ENCODE peak calls at places on chromosomes 6 and 20, in seven cellular contexts. W is RWPE1, Q is ascending aorta, U is left ventricle myocardium inferior, K is Panc1, G is brain microvascular endothelial cell, N is keratinocyte. T is an unnamed sample.

GRCh38 chr6:13915566-13916229 is 9.1 kb upstream of the RNF182 start:
- DNase-seq in U (no peak), K (no peak), G (no peak), N (no peak), W (no peak), Q (no peak), T (no peak)

GRCh38 chr20:43963233-43963632 is 48.6 kb downstream of the TOX2 start:
- DNase-seq in G (peak; percentile 15), U (no peak), Q (no peak), N (no peak), W (no peak), K (no peak), T (no peak)

GRCh38 chr20:48571945-48572589 is 255.7 kb downstream of the PREX1 start:
- DNase-seq in Q (no peak), N (no peak), U (no peak), W (no peak), G (no peak), K (no peak), T (no peak)

GRCh38 chr20:48623176-48623905 is 204.5 kb downstream of the PREX1 start:
- DNase-seq in W (no peak), K (no peak), U (no peak), G (no peak), Q (no peak), N (no peak), T (no peak)

GRCh38 chr20:23679448-23680092 is 9.3 kb downstream of the CST4 start:
- DNase-seq in W (no peak), G (no peak), K (no peak), Q (no peak), U (no peak), N (no peak), T (no peak)

GRCh38 chr6:100381111-100381510 is 83.6 kb downstream of the SIM1 start:
- DNase-seq in U (no peak), Q (no peak), W (no peak), G (no peak), K (no peak), N (no peak), T (no peak)

GRCh38 chr6:33581186-33581585 is 1.1 kb upstream of the BAK1 start:
- DNase-seq in K (no peak), U (no peak), N (no peak), W (no peak), Q (no peak), G (no peak), T (no peak)

GRCh38 chr6:40302856-40303449 is 284.2 kb downstream of the LRFN2 start:
- DNase-seq in Q (no peak), U (no peak), N (no peak), K (no peak), W (no peak), G (no peak), T (no peak)

GRCh38 chr6:78810698-78811097 is 56.7 kb upstream of the IRAK1BP1 start:
- DNase-seq in Q (no peak), U (no peak), K (no peak), G (peak; percentile 49), N (peak; percentile 98), W (peak; percentile 86), T (peak; percentile 100)

GRCh38 chr6:56752534-56752933 is 109.8 kb upstream of the DST start:
- DNase-seq in G (no peak), W (no peak), K (no peak), U (no peak), N (no peak), Q (no peak), T (no peak)

GRCh38 chr20:1566701-1567100 is 9.2 kb upstream of the SIRPD start:
- DNase-seq in K (no peak), W (peak; percentile 39), U (no peak), G (no peak), Q (no peak), N (peak; percentile 50), T (no peak)

GRCh38 chr6:134172020-134172766 is 119.8 kb upstream of the SLC2A12 start:
- DNase-seq in U (no peak), N (no peak), Q (no peak), W (no peak), K (no peak), G (no peak), T (no peak)

GRCh38 chr6:134169881-134170486 is 117.6 kb upstream of the SLC2A12 start:
- DNase-seq in U (no peak), G (no peak), Q (no peak), N (no peak), K (no peak), W (no peak), T (no peak)

GRCh38 chr6:134173007-134173690 is 120.7 kb upstream of the SLC2A12 start:
- DNase-seq in K (no peak), G (no peak), U (no peak), N (no peak), W (peak; percentile 26), Q (no peak), T (no peak)

GRCh38 chr6:134170844-134171243 is 118.4 kb upstream of the SLC2A12 start:
- DNase-seq in W (no peak), N (no peak), U (no peak), Q (no peak), K (no peak), G (peak; percentile 39), T (no peak)

GRCh38 chr6:134171517-134171916 is 119.1 kb upstream of the SLC2A12 start:
- DNase-seq in Q (no peak), U (no peak), N (no peak), K (no peak), W (no peak), G (no peak), T (no peak)
- H3K27ac ChIP-seq in Q (no peak overlapping the region), U (peak overlapping the region; percentile 99), N (peak overlapping the region; percentile 25), K (no peak overlapping the region), W (peak overlapping the region; percentile 56), G (peak overlapping the region; percentile 2), T (no peak overlapping the region)

DNA sequence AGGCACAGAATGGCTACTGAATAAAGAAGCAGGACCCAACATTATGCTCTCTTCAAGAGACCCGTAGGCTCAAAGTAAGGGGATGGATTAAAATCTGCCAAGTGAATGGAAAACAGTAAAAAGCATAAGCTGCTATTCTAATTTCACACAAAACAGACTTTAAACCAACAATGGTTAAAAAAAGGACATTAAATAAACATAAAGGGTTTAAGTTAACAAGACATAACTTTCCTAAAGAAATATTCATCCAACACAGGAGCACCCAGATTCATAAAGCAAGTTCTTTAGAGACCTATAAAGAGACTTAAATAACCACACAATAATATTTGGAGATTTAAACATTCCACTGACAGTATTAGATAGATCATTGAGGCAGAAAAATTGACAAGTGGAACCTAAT is 624.5 kb downstream of the RFPL4B start:
- DNase-seq in U (no peak), K (no peak), W (no peak), Q (no peak), G (no peak), N (no peak), T (no peak)
- H3K27ac ChIP-seq in U (no peak overlapping the region), K (no peak overlapping the region), W (no peak overlapping the region), Q (no peak overlapping the region), G (no peak overlapping the region), N (no peak overlapping the region), T (no peak overlapping the region)

GRCh38 chr6:163793584-163793983 is 379.1 kb downstream of the QKI start:
- DNase-seq in Q (no peak), N (peak; percentile 19), W (peak; percentile 64), U (no peak), K (no peak), G (peak; percentile 81), T (peak; percentile 66)
- H3K27ac ChIP-seq in Q (no peak overlapping the region), N (no peak overlapping the region), W (no peak overlapping the region), U (no peak overlapping the region), K (no peak overlapping the region), G (no peak overlapping the region), T (peak overlapping the region; percentile 13)

DNA sequence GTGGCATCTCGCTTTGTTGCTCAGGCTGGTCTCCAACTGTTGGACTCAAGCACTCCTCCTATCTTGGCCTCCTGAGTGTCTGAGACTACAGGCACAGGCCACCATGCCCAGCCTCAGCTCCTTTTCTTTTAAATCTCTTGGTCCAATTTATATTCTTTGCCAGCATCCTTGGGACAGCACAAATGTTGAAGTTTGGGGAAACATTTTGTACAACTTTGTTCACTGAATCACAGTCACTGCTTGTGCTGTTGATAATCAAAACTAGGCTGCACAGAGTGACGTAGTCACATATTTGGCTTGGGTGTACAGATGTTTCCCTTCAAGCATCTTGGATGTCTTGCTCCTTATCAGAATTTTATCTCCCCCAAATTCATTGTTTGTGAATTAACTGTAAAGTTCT is 17.8 kb downstream of the CARMIL1 start:
- DNase-seq in Q (no peak), W (no peak), U (peak; percentile 31), N (no peak), K (no peak), G (no peak), T (no peak)
- H3K27ac ChIP-seq in Q (peak overlapping the region; percentile 89), W (no peak overlapping the region), U (peak overlapping the region; percentile 83), N (no peak overlapping the region), K (no peak overlapping the region), G (no peak overlapping the region), T (no peak overlapping the region)

GRCh38 chr20:38109025-38109541 is 56.0 kb downstream of the TGM2 start:
- DNase-seq in K (no peak), Q (no peak), W (no peak), G (no peak), U (peak; percentile 84), N (no peak), T (no peak)

GRCh38 chr20:38109657-38110524 is 55.2 kb downstream of the TGM2 start:
- DNase-seq in W (peak; percentile 98), K (peak; percentile 90), U (peak; percentile 81), N (no peak), G (peak; percentile 99), Q (no peak), T (peak; percentile 40)

GRCh38 chr20:38111366-38112232 is 53.5 kb downstream of the TGM2 start:
- DNase-seq in Q (no peak), K (no peak), N (no peak), G (no peak), U (no peak), W (no peak), T (no peak)

GRCh38 chr20:38112249-38112942 is 52.7 kb downstream of the TGM2 start:
- DNase-seq in U (no peak), K (no peak), W (no peak), N (no peak), Q (no peak), G (no peak), T (no peak)

DNA sequence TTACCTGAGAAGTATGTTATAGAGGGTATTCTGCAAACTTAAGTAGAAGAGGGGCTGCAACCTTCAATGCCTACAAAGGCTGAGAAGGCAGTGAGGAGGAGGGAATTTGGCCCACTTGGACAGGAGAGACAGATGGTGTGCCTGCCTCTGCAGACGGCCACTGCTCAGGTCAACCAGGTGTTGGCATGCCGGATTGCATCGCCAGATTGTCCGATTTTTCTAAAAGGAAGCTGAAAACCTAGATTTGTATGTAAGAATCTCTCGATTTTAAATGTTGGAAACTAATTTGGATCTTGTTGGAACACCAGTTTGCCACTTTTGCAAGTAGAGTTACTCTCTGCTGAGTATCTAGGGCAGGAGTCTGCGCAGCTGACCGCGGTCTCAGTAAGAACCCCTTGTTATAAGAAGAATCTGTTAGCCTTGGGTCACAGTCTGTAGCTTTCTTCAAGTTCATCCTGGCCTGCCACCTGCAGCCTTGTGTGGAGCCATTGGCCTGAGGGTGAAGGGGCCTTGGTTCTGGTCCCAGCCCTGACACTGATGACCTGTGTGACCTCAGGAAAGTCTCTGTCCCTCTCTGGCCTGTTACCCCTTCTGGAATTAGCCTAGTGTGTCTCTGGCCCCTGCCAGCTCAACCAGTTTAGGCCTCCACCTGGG is 54.4 kb downstream of the TGM2 start:
- DNase-seq in U (no peak), G (no peak), N (no peak), Q (no peak), W (no peak), K (no peak), T (no peak)
- H3K27ac ChIP-seq in U (peak overlapping the region; percentile 92), G (peak overlapping the region; percentile 82), N (no peak overlapping the region), Q (peak overlapping the region; percentile 86), W (peak overlapping the region; percentile 75), K (peak overlapping the region; percentile 92), T (peak overlapping the region; percentile 49)